ENCODE peak calls at places on chromosomes 3 and 15, in eight cellular contexts. One of them, this sample, is unnamed. For H3K36me3, the result is how much of the 10 kb centered on the place peaks cover.

GRCh38 chr3:100297784-100298183 is 36.8 kb upstream of the NIT2 start:
- DNase-seq in neural progenitor cell: no peak
- DNase-seq in endodermal cell: no peak
- DNase-seq in PC-3: peak
- DNase-seq in brain microvascular endothelial cell: peak
- DNase-seq in cardiac muscle cell: no peak
- DNase-seq in lower lobe of right lung: no peak
- DNase-seq in sigmoid colon: no peak
- DNase-seq in this sample: peak

GRCh38 chr15:66802087-66803001 is 100.3 kb downstream of the SMAD6 start:
- DNase-seq in neural progenitor cell: no peak
- DNase-seq in endodermal cell: peak
- DNase-seq in PC-3: peak
- DNase-seq in brain microvascular endothelial cell: peak
- DNase-seq in cardiac muscle cell: peak
- DNase-seq in lower lobe of right lung: no peak
- DNase-seq in sigmoid colon: no peak
- DNase-seq in this sample: no peak

GRCh38 chr3:117606860-117607259 is 897.3 kb downstream of the TUSC7 start:
- DNase-seq in neural progenitor cell: no peak
- DNase-seq in endodermal cell: no peak
- DNase-seq in PC-3: no peak
- DNase-seq in brain microvascular endothelial cell: no peak
- DNase-seq in cardiac muscle cell: no peak
- DNase-seq in lower lobe of right lung: no peak
- DNase-seq in sigmoid colon: no peak
- DNase-seq in this sample: no peak

GRCh38 chr3:127182446-127182845 is 10.5 kb upstream of the PRR23E start:
- DNase-seq in neural progenitor cell: no peak
- DNase-seq in endodermal cell: no peak
- DNase-seq in PC-3: no peak
- DNase-seq in brain microvascular endothelial cell: no peak
- DNase-seq in cardiac muscle cell: no peak
- DNase-seq in lower lobe of right lung: no peak
- DNase-seq in sigmoid colon: peak
- DNase-seq in this sample: no peak

GRCh38 chr15:98981851-98982722 is 25.5 kb downstream of the PGPEP1L start:
- DNase-seq in neural progenitor cell: no peak
- DNase-seq in endodermal cell: no peak
- DNase-seq in PC-3: no peak
- DNase-seq in brain microvascular endothelial cell: peak
- DNase-seq in cardiac muscle cell: no peak
- DNase-seq in lower lobe of right lung: no peak
- DNase-seq in sigmoid colon: no peak
- DNase-seq in this sample: peak

GRCh38 chr15:64112904-64113303 is 17.1 kb downstream of the SNX1 start:
- DNase-seq in neural progenitor cell: no peak
- DNase-seq in endodermal cell: no peak
- DNase-seq in PC-3: no peak
- DNase-seq in brain microvascular endothelial cell: peak
- DNase-seq in cardiac muscle cell: peak
- DNase-seq in lower lobe of right lung: no peak
- DNase-seq in sigmoid colon: no peak
- DNase-seq in this sample: no peak

GRCh38 chr15:91456251-91456718 is 356.2 kb downstream of the SV2B start:
- DNase-seq in neural progenitor cell: no peak
- DNase-seq in endodermal cell: no peak
- DNase-seq in PC-3: peak
- DNase-seq in brain microvascular endothelial cell: peak
- DNase-seq in cardiac muscle cell: peak
- DNase-seq in lower lobe of right lung: no peak
- DNase-seq in sigmoid colon: no peak
- DNase-seq in this sample: peak

GRCh38 chr3:169497567-169498257 is 165.8 kb downstream of the MECOM start:
- DNase-seq in neural progenitor cell: no peak
- DNase-seq in endodermal cell: no peak
- DNase-seq in PC-3: peak
- DNase-seq in brain microvascular endothelial cell: peak
- DNase-seq in cardiac muscle cell: peak
- DNase-seq in lower lobe of right lung: no peak
- DNase-seq in sigmoid colon: no peak
- DNase-seq in this sample: peak

GRCh38 chr3:31571325-31571724 is 38.6 kb downstream of the STT3B start:
- DNase-seq in neural progenitor cell: no peak
- DNase-seq in endodermal cell: no peak
- DNase-seq in PC-3: no peak
- DNase-seq in brain microvascular endothelial cell: no peak
- DNase-seq in cardiac muscle cell: no peak
- DNase-seq in lower lobe of right lung: no peak
- DNase-seq in sigmoid colon: no peak
- DNase-seq in this sample: no peak

GRCh38 chr3:183252973-183253363 is at the start of gene B3GNT5:
- DNase-seq in neural progenitor cell: no peak
- DNase-seq in endodermal cell: peak
- DNase-seq in PC-3: peak
- DNase-seq in brain microvascular endothelial cell: no peak
- DNase-seq in cardiac muscle cell: peak
- DNase-seq in lower lobe of right lung: peak
- DNase-seq in sigmoid colon: peak
- DNase-seq in this sample: peak

DNA sequence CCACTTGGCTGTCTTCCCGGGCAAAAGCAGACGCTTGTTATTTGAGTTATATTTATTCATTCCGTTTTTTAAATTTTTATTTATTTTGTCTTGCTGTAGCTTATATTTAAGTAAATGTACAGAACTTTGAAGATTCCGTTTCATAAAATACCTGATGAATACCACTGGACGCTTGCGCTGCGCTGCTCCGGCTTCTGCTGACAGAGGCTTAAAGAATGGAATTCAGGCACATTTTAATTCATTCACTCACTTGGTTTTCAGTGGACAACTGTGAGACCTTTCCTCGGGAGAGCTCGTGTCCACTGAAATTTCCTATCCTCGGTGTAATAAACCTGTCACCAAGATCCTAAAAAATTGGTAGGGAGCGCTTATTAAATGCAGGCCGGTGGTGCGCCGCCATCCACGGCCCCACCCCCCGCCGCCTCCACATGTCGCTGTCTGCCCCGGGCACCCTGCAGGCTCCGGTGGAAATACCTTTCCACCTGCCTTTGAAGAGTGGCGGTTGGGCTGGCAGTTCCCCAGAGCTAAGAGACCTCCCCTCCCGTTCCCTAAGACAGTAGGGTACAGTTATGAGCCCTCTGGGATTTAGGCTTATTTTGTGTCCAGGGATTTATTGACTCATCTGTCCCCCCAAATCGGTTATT is 62.5 kb upstream of the UBE2E1 start:
- DNase-seq in neural progenitor cell: peak
- DNase-seq in endodermal cell: peak
- DNase-seq in PC-3: peak
- DNase-seq in brain microvascular endothelial cell: no peak
- DNase-seq in cardiac muscle cell: no peak
- DNase-seq in lower lobe of right lung: no peak
- DNase-seq in sigmoid colon: no peak
- DNase-seq in this sample: no peak
- TF ChIP-seq CTCF in neural progenitor cell: peak
- TF ChIP-seq CTCF in endodermal cell: peak
- TF ChIP-seq CTCF in PC-3: peak
- TF ChIP-seq CTCF in brain microvascular endothelial cell: no peak
- TF ChIP-seq CTCF in cardiac muscle cell: no peak
- TF ChIP-seq CTCF in lower lobe of right lung: no peak
- TF ChIP-seq CTCF in sigmoid colon: no peak
- TF ChIP-seq CTCF in this sample: peak

GRCh38 chr3:189632238-189632637 is 1.0 kb downstream of the TP63 start:
- DNase-seq in neural progenitor cell: no peak
- DNase-seq in endodermal cell: no peak
- DNase-seq in PC-3: no peak
- DNase-seq in brain microvascular endothelial cell: no peak
- DNase-seq in cardiac muscle cell: no peak
- DNase-seq in lower lobe of right lung: no peak
- DNase-seq in sigmoid colon: no peak
- DNase-seq in this sample: no peak

GRCh38 chr3:189630667-189631372 is 369 bp upstream of the TP63 start:
- DNase-seq in neural progenitor cell: no peak
- DNase-seq in endodermal cell: no peak
- DNase-seq in PC-3: no peak
- DNase-seq in brain microvascular endothelial cell: peak
- DNase-seq in cardiac muscle cell: peak
- DNase-seq in lower lobe of right lung: no peak
- DNase-seq in sigmoid colon: no peak
- DNase-seq in this sample: no peak

GRCh38 chr3:189631373-189631408 is at the start of gene TP63:
- DNase-seq in neural progenitor cell: no peak
- DNase-seq in endodermal cell: no peak
- DNase-seq in PC-3: no peak
- DNase-seq in brain microvascular endothelial cell: no peak
- DNase-seq in cardiac muscle cell: no peak
- DNase-seq in lower lobe of right lung: no peak
- DNase-seq in sigmoid colon: no peak
- DNase-seq in this sample: no peak

GRCh38 chr3:189629803-189630455 is 1.3 kb upstream of the TP63 start:
- DNase-seq in neural progenitor cell: no peak
- DNase-seq in endodermal cell: no peak
- DNase-seq in PC-3: no peak
- DNase-seq in brain microvascular endothelial cell: no peak
- DNase-seq in cardiac muscle cell: peak
- DNase-seq in lower lobe of right lung: peak
- DNase-seq in sigmoid colon: no peak
- DNase-seq in this sample: no peak

DNA sequence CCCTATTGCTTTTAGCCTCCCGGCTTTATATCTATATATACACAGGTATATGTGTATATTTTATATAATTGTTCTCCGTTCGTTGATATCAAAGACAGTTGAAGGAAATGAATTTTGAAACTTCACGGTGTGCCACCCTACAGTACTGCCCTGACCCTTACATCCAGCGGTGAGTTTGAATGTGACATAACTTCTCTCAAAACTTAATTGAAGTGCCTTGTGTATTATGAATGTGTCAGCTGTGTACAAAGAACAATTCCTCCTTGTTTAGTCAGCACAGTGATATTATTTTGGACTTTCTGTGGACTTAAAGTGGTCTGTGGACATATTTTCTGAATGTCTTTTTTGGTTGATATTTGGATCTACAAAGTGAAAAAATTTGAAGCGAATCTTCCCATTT is 220 bp downstream of the TP63 start:
- DNase-seq in neural progenitor cell: no peak
- DNase-seq in endodermal cell: no peak
- DNase-seq in PC-3: peak
- DNase-seq in brain microvascular endothelial cell: no peak
- DNase-seq in cardiac muscle cell: no peak
- DNase-seq in lower lobe of right lung: no peak
- DNase-seq in sigmoid colon: no peak
- DNase-seq in this sample: no peak
- H3K4me3 ChIP-seq in neural progenitor cell: no peak
- H3K4me3 ChIP-seq in endodermal cell: no peak
- H3K4me3 ChIP-seq in PC-3: no peak
- H3K4me3 ChIP-seq in brain microvascular endothelial cell: no peak
- H3K4me3 ChIP-seq in cardiac muscle cell: no peak
- H3K4me3 ChIP-seq in lower lobe of right lung: no peak
- H3K4me3 ChIP-seq in sigmoid colon: no peak
- H3K4me3 ChIP-seq in this sample: no peak

GRCh38 chr15:22866066-22866465 is 27.6 kb downstream of the NIPA2 start:
- DNase-seq in neural progenitor cell: no peak
- DNase-seq in endodermal cell: no peak
- DNase-seq in PC-3: peak
- DNase-seq in brain microvascular endothelial cell: peak
- DNase-seq in cardiac muscle cell: peak
- DNase-seq in lower lobe of right lung: no peak
- DNase-seq in sigmoid colon: no peak
- DNase-seq in this sample: no peak
- H3K36me3 ChIP-seq in neural progenitor cell: under half
- H3K36me3 ChIP-seq in endodermal cell: half or more
- H3K36me3 ChIP-seq in PC-3: half or more
- H3K36me3 ChIP-seq in brain microvascular endothelial cell: under half
- H3K36me3 ChIP-seq in cardiac muscle cell: half or more
- H3K36me3 ChIP-seq in lower lobe of right lung: half or more
- H3K36me3 ChIP-seq in sigmoid colon: under half
- H3K36me3 ChIP-seq in this sample: under half

GRCh38 chr15:57740048-57740447 is 33.5 kb downstream of the POLR2M start:
- DNase-seq in neural progenitor cell: no peak
- DNase-seq in endodermal cell: no peak
- DNase-seq in PC-3: no peak
- DNase-seq in brain microvascular endothelial cell: no peak
- DNase-seq in cardiac muscle cell: no peak
- DNase-seq in lower lobe of right lung: no peak
- DNase-seq in sigmoid colon: no peak
- DNase-seq in this sample: no peak
- TF ChIP-seq CTCF in neural progenitor cell: no peak
- TF ChIP-seq CTCF in endodermal cell: peak
- TF ChIP-seq CTCF in PC-3: no peak
- TF ChIP-seq CTCF in brain microvascular endothelial cell: no peak
- TF ChIP-seq CTCF in cardiac muscle cell: no peak
- TF ChIP-seq CTCF in lower lobe of right lung: no peak
- TF ChIP-seq CTCF in sigmoid colon: no peak
- TF ChIP-seq CTCF in this sample: no peak

GRCh38 chr15:43132830-43133428 is 457 bp upstream of the TMEM62 start:
- DNase-seq in neural progenitor cell: peak
- DNase-seq in endodermal cell: peak
- DNase-seq in PC-3: no peak
- DNase-seq in brain microvascular endothelial cell: no peak
- DNase-seq in cardiac muscle cell: no peak
- DNase-seq in lower lobe of right lung: peak
- DNase-seq in sigmoid colon: no peak
- DNase-seq in this sample: no peak

GRCh38 chr15:43133429-43134156 is at the start of gene TMEM62:
- DNase-seq in neural progenitor cell: peak
- DNase-seq in endodermal cell: peak
- DNase-seq in PC-3: peak
- DNase-seq in brain microvascular endothelial cell: peak
- DNase-seq in cardiac muscle cell: peak
- DNase-seq in lower lobe of right lung: peak
- DNase-seq in sigmoid colon: peak
- DNase-seq in this sample: peak

GRCh38 chr15:43135351-43135750 is 2.0 kb downstream of the TMEM62 start:
- DNase-seq in neural progenitor cell: no peak
- DNase-seq in endodermal cell: no peak
- DNase-seq in PC-3: no peak
- DNase-seq in brain microvascular endothelial cell: no peak
- DNase-seq in cardiac muscle cell: no peak
- DNase-seq in lower lobe of right lung: no peak
- DNase-seq in sigmoid colon: no peak
- DNase-seq in this sample: no peak

DNA sequence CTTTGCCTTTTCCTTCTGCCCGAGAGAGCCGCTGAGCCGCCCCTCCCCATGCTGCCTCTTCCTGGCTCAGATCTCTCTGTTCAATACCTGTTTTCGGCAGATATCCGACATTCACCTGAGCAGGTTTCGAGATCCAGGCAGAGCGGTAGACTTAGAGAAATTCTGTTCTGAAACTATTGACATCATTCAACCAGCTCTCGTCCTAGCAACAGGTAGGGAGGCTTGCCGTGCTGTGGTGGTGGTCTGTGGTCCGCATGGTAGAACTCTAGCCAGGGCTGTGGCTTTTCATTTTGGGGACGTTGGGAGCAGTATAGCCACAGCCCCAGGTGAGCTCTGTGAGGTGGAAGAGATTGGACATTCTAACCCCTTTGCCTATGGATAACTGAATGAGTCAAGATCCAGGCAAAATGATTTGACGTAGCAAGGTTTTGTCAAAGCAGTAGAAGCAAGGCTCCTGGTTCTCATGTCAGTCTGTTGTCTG is 811 bp downstream of the TMEM62 start:
- DNase-seq in neural progenitor cell: peak
- DNase-seq in endodermal cell: peak
- DNase-seq in PC-3: peak
- DNase-seq in brain microvascular endothelial cell: no peak
- DNase-seq in cardiac muscle cell: no peak
- DNase-seq in lower lobe of right lung: no peak
- DNase-seq in sigmoid colon: no peak
- DNase-seq in this sample: peak
- H3K4me3 ChIP-seq in neural progenitor cell: peak
- H3K4me3 ChIP-seq in endodermal cell: peak
- H3K4me3 ChIP-seq in PC-3: peak
- H3K4me3 ChIP-seq in brain microvascular endothelial cell: peak
- H3K4me3 ChIP-seq in cardiac muscle cell: peak
- H3K4me3 ChIP-seq in lower lobe of right lung: peak
- H3K4me3 ChIP-seq in sigmoid colon: peak
- H3K4me3 ChIP-seq in this sample: peak

This sample was measured in bronchial epithelial cell.